ENCODE peak calls at places on chromosomes 3 and 15, in five cellular contexts. L is right lobe of liver, K is adrenal gland, J is K562, T is heart left ventricle. F is an unnamed sample.

GRCh38 chr3:117893638-117894037 is 1141.0 kb downstream of the IGSF11 start:
- DNase-seq in L (no peak), K (no peak), J (no peak), T (no peak), F (no peak)

GRCh38 chr3:103002447-103002846 is 567.6 kb downstream of the ZPLD1 start:
- DNase-seq in L (no peak), K (no peak), J (no peak), T (no peak), F (no peak)

GRCh38 chr3:99866167-99866810 is 48.6 kb downstream of the CMSS1 start:
- DNase-seq in L (no peak), K (no peak), J (no peak), T (no peak), F (no peak)

GRCh38 chr3:4119119-4119518 is 184.1 kb upstream of the SETMAR start:
- DNase-seq in L (no peak), K (no peak), J (no peak), T (no peak), F (no peak)

GRCh38 chr3:138329984-138330293 is 288 bp upstream of the NME9 start:
- DNase-seq in L (no peak), K (no peak), J (no peak), T (no peak), F (no peak)

GRCh38 chr15:54150255-54150654 is 172.0 kb downstream of the UNC13C start:
- DNase-seq in L (no peak), K (no peak), J (no peak), T (no peak), F (no peak)

GRCh38 chr3:179801263-179801662 is 148.4 kb downstream of the USP13 start:
- DNase-seq in L (no peak), K (no peak), J (no peak), T (no peak), F (no peak)

GRCh38 chr3:132911741-132912415 is 126.3 kb upstream of the TMEM108 start:
- DNase-seq in L (no peak), K (no peak), J (no peak), T (no peak), F (no peak)

GRCh38 chr3:168051579-168052183 is 44.0 kb downstream of the GOLIM4 start:
- DNase-seq in L (no peak), K (no peak), J (no peak), T (no peak), F (no peak)

GRCh38 chr15:64232400-64232799 is 69.6 kb upstream of the PPIB start:
- DNase-seq in L (no peak), K (no peak), J (no peak), T (no peak), F (no peak)

GRCh38 chr3:186520957-186521842 is 23.0 kb downstream of the CRYGS start:
- DNase-seq in L (no peak), K (no peak), J (no peak), T (no peak), F (no peak)

GRCh38 chr3:112769624-112770023 is 77.0 kb downstream of the CD200R1L start:
- DNase-seq in L (no peak), K (no peak), J (no peak), T (no peak), F (no peak)

GRCh38 chr15:63514533-63514943 is 10.1 kb downstream of the USP3 start:
- DNase-seq in L (no peak), K (no peak), J (no peak), T (no peak), F (peak)

GRCh38 chr15:72285927-72286516 is 13.7 kb upstream of the PARP6 start:
- DNase-seq in L (peak), K (peak), J (peak), T (no peak), F (no peak)

GRCh38 chr3:28077566-28077965 is 163.9 kb upstream of the CMC1 start:
- DNase-seq in L (no peak), K (no peak), J (no peak), T (no peak), F (no peak)

GRCh38 chr15:77497942-77498361 is 77.3 kb downstream of the HMG20A start:
- DNase-seq in L (no peak), K (no peak), J (no peak), T (no peak), F (peak)

GRCh38 chr3:138509586-138509985 is 75.2 kb downstream of the ESYT3 start:
- DNase-seq in L (no peak), K (no peak), J (no peak), T (no peak), F (no peak)

GRCh38 chr15:63045438-63046278 is 3.1 kb downstream of the TPM1 start:
- DNase-seq in L (no peak), K (no peak), J (no peak), T (no peak), F (no peak)

GRCh38 chr3:101823525-101823924 is 25.8 kb upstream of the NFKBIZ start:
- DNase-seq in L (no peak), K (no peak), J (no peak), T (no peak), F (no peak)

GRCh38 chr3:71532639-71533395 is 50.7 kb downstream of the FOXP1 start:
- DNase-seq in L (no peak), K (no peak), J (no peak), T (no peak), F (no peak)

GRCh38 chr15:63388511-63388910 is 6.9 kb upstream of the CA12 start:
- DNase-seq in L (no peak), K (no peak), J (no peak), T (no peak), F (no peak)

GRCh38 chr3:129313983-129314756 is 35.5 kb downstream of the HMCES start:
- DNase-seq in L (no peak), K (no peak), J (no peak), T (peak), F (no peak)

GRCh38 chr15:58501636-58502178 is 69.9 kb downstream of the LIPC start:
- DNase-seq in L (no peak), K (no peak), J (no peak), T (no peak), F (no peak)

GRCh38 chr15:62046064-62046779 is 14.0 kb downstream of the VPS13C start:
- DNase-seq in L (no peak), K (no peak), J (no peak), T (no peak), F (no peak)

GRCh38 chr3:23706116-23706515 is 99.6 kb upstream of the UBE2E1 start:
- DNase-seq in L (no peak), K (no peak), J (no peak), T (no peak), F (no peak)

GRCh38 chr3:18217512-18218174 is 207.5 kb downstream of the SATB1 start:
- DNase-seq in L (no peak), K (no peak), J (no peak), T (no peak), F (no peak)

GRCh38 chr3:71227344-71227743 is 356.2 kb downstream of the FOXP1 start:
- DNase-seq in L (no peak), K (no peak), J (no peak), T (no peak), F (no peak)

GRCh38 chr3:156808025-156808424 is 18.1 kb upstream of the LEKR1 start:
- DNase-seq in L (no peak), K (no peak), J (no peak), T (no peak), F (no peak)

GRCh38 chr3:43017593-43018195 is 38.6 kb downstream of the GASK1A start:
- DNase-seq in L (no peak), K (no peak), J (no peak), T (no peak), F (no peak)

GRCh38 chr15:41905360-41905793 is 11.5 kb upstream of the SPTBN5 start:
- DNase-seq in L (no peak), K (no peak), J (no peak), T (no peak), F (no peak)

GRCh38 chr15:59150185-59150584 is 45.2 kb downstream of the CCNB2 start:
- DNase-seq in L (no peak), K (no peak), J (no peak), T (no peak), F (no peak)

GRCh38 chr15:57031605-57032004 is 113.2 kb downstream of the TCF12 start:
- DNase-seq in L (no peak), K (no peak), J (peak), T (no peak), F (no peak)

GRCh38 chr15:45855907-45856579 is 221.2 kb downstream of the SQOR start:
- DNase-seq in L (no peak), K (no peak), J (no peak), T (no peak), F (no peak)

GRCh38 chr3:61807865-61808276 is 246.5 kb downstream of the PTPRG start:
- DNase-seq in L (no peak), K (no peak), J (no peak), T (no peak), F (no peak)

GRCh38 chr3:69729350-69729919 is 9.8 kb upstream of the MITF start:
- DNase-seq in L (no peak), K (no peak), J (no peak), T (no peak), F (no peak)

GRCh38 chr3:188507244-188507720 is 353.3 kb downstream of the LPP start:
- DNase-seq in L (no peak), K (no peak), J (no peak), T (no peak), F (no peak)

GRCh38 chr3:124886168-124887051 is 755 bp downstream of the ITGB5 start:
- DNase-seq in L (peak), K (peak), J (peak), T (peak), F (peak)
- TF ChIP-seq POLR2A in L (peak), K (peak), J (no peak), T (no peak), F (no peak)

GRCh38 chr3:160225181-160226025 is at the start of gene C3orf80:
- DNase-seq in L (peak), K (peak), J (peak), T (peak), F (no peak)
- TF ChIP-seq CTCF in L (peak), K (no peak), J (peak), T (no peak), F (no peak)

GRCh38 chr15:40081691-40082194 is 26.9 kb downstream of the BMF start:
- DNase-seq in L (peak), K (no peak), J (peak), T (peak), F (peak)
- H3K4me3 ChIP-seq in L (peak), K (peak), J (peak), T (peak), F (peak)

DNA sequence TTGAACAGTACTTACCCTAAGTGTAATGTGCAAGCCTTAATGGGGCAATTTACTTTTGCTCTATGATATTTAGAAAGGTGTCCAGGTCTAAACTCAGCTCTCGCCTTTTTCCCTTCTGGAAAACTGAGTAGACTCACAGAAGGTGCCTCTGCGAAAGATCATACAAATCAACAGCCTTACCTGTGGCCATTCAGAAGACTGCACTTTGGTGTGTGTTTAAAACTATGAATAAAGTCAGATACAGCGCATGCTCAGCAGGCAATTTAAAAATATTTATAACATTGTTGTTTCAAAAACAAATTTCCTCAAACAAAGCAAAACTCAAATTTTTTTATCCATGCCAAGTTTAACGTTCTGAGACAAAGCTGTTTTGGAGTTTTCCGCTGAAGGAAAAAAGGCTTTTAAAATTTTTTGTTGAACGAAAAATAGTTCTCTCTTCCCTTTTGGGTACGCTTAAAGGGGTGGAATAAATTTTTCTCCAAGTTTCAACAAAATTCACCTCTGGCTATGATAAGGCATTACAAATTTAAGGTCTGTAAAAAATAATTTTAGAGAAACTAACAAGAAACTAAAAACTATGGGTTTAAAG is 156.3 kb downstream of the TIGIT start:
- DNase-seq in L (no peak), K (no peak), J (no peak), T (no peak), F (no peak)
- TF ChIP-seq POLR2A in L (no peak), K (no peak), J (no peak), T (no peak), F (no peak)

DNA sequence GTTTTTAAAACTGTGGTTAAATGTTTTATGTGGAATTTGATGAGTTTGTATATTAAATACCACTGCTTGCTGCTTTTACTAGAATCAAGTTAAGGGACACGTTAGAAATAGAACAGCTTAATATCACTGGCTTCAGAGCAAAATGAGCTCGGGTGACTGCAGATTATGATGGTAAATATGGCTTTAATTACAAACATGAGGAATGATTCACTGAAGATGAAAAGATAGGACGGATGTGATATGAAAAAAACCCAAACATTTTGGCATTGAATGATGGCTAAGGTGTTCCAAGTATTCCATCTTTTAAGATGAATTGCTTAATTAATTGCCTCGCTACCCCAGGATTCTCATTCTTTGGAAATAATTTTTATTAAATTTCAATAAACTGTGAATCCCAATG is 33.7 kb downstream of the SLC24A1 start:
- DNase-seq in L (no peak), K (no peak), J (no peak), T (no peak), F (no peak)
- TF ChIP-seq CTCF in L (no peak), K (no peak), J (no peak), T (no peak), F (no peak)

GRCh38 chr15:74463634-74464033 is 2.7 kb upstream of the UBL7 start:
- DNase-seq in L (no peak), K (no peak), J (no peak), T (no peak), F (no peak)
- H3K4me3 ChIP-seq in L (no peak), K (no peak), J (peak), T (no peak), F (no peak)

GRCh38 chr3:194271459-194272035 is 79.6 kb downstream of the CPN2 start:
- DNase-seq in L (no peak), K (no peak), J (no peak), T (no peak), F (no peak)
- TF ChIP-seq POLR2A in L (no peak), K (peak), J (no peak), T (no peak), F (no peak)